ENCODE peak calls at places on chromosomes 5 and 9, in seven cellular contexts. C is heart right ventricle, B is MM.1S, T is AG10803, M is body of pancreas, A is fibroblast of mammary gland, Y is cardiac muscle cell. Z is an unnamed sample.

GRCh38 chr5:15137414-15137813 is 265.8 kb upstream of the ANKH start:
- DNase-seq in A (no peak), M (no peak), Y (no peak), T (no peak), C (no peak), B (no peak), Z (no peak)

GRCh38 chr5:111271885-111272284 is 47.7 kb downstream of the CAMK4 start:
- DNase-seq in B (no peak), C (no peak), Y (no peak), A (peak; percentile 11), T (no peak), M (no peak), Z (no peak)

GRCh38 chr5:75055727-75056144 is 3.4 kb upstream of the GCNT4 start:
- DNase-seq in M (no peak), Y (peak; percentile 59), C (no peak), A (peak; percentile 8), T (peak; percentile 92), B (no peak), Z (no peak)

GRCh38 chr5:87266914-87267573 is 639 bp upstream of the RASA1 start:
- DNase-seq in C (no peak), A (no peak), Y (no peak), B (peak; percentile 45), T (no peak), M (no peak), Z (no peak)

GRCh38 chr9:5500441-5501235 is 9.7 kb upstream of the PDCD1LG2 start:
- DNase-seq in A (peak; percentile 67), Y (peak; percentile 95), M (no peak), B (no peak), C (peak; percentile 59), T (peak; percentile 32), Z (no peak)

GRCh38 chr5:5645891-5646290 is 223.4 kb downstream of the ICE1 start:
- DNase-seq in A (no peak), B (no peak), Y (no peak), C (no peak), T (no peak), M (no peak), Z (no peak)

GRCh38 chr9:28086881-28087280 is 513.6 kb upstream of the C9orf72 start:
- DNase-seq in A (no peak), B (no peak), M (no peak), Y (no peak), T (no peak), C (no peak), Z (no peak)

GRCh38 chr9:81716409-81716808 is 27.1 kb upstream of the TLE1 start:
- DNase-seq in M (no peak), T (peak; percentile 2), B (no peak), Y (peak; percentile 10), A (peak; percentile 12), C (no peak), Z (no peak)

GRCh38 chr5:155189981-155190380 is 176.4 kb downstream of the KIF4B start:
- DNase-seq in A (no peak), C (no peak), T (no peak), Y (no peak), M (no peak), B (peak; percentile 83), Z (no peak)

GRCh38 chr5:62432618-62433064 is 20.1 kb downstream of the IPO11 start:
- DNase-seq in Y (peak; percentile 72), T (peak; percentile 40), M (no peak), C (no peak), B (no peak), A (peak; percentile 37), Z (no peak)

GRCh38 chr5:15082096-15082495 is 210.5 kb upstream of the ANKH start:
- DNase-seq in B (no peak), T (no peak), Y (no peak), M (no peak), A (no peak), C (no peak), Z (no peak)

GRCh38 chr5:67404261-67405100 is 207.9 kb upstream of the CD180 start:
- DNase-seq in B (no peak), Y (peak; percentile 24), A (peak; percentile 72), M (no peak), C (no peak), T (peak; percentile 28), Z (no peak)

GRCh38 chr9:37324261-37324683 is 98.2 kb upstream of the GRHPR start:
- DNase-seq in Y (peak; percentile 6), M (no peak), B (no peak), T (no peak), C (no peak), A (no peak), Z (peak; percentile 42)

GRCh38 chr9:84314306-84314705 is 26.3 kb downstream of the SLC28A3 start:
- DNase-seq in T (peak; percentile 44), B (no peak), C (no peak), M (no peak), Y (no peak), A (no peak), Z (no peak)

GRCh38 chr9:93597871-93598646 is 21.7 kb downstream of the PHF2 start:
- DNase-seq in B (no peak), T (no peak), C (no peak), Y (no peak), A (no peak), M (no peak), Z (no peak)

GRCh38 chr9:101311759-101312420 is 72.9 kb downstream of the BAAT start:
- DNase-seq in M (no peak), C (no peak), T (peak; percentile 81), Y (peak; percentile 91), B (peak; percentile 83), A (peak; percentile 85), Z (no peak)

GRCh38 chr5:154779105-154779504 is 23.9 kb downstream of the LARP1 start:
- DNase-seq in M (no peak), C (no peak), A (peak; percentile 95), B (no peak), T (peak; percentile 84), Y (peak; percentile 64), Z (no peak)

GRCh38 chr5:150640311-150641005 is at the start of gene SYNPO:
- DNase-seq in M (peak; percentile 51), C (peak; percentile 74), A (peak; percentile 98), B (no peak), Y (peak; percentile 99), T (peak; percentile 93), Z (no peak)

GRCh38 chr5:61706751-61707150 is 374.7 kb downstream of the ZSWIM6 start:
- DNase-seq in B (no peak), A (no peak), C (no peak), Y (no peak), M (no peak), T (no peak), Z (no peak)

GRCh38 chr9:976258-976804 is at the start of gene DMRT3:
- DNase-seq in T (no peak), B (peak; percentile 14), A (no peak), Y (no peak), C (no peak), M (no peak), Z (no peak)

GRCh38 chr9:95641591-95641990 is 124.8 kb upstream of the PTCH1 start:
- DNase-seq in B (no peak), T (no peak), M (peak; percentile 28), Y (peak; percentile 23), A (peak; percentile 24), C (no peak), Z (no peak)

GRCh38 chr5:39464096-39464495 is 39.3 kb upstream of the DAB2 start:
- DNase-seq in Y (no peak), T (peak; percentile 76), A (peak; percentile 93), B (no peak), C (no peak), M (no peak), Z (no peak)

GRCh38 chr9:98805506-98806272 is 1.8 kb upstream of the GALNT12 start:
- DNase-seq in A (peak; percentile 90), M (no peak), B (no peak), C (no peak), Y (peak; percentile 91), T (peak; percentile 63), Z (no peak)

GRCh38 chr5:10387690-10388089 is 34.2 kb downstream of the MARCHF6 start:
- DNase-seq in A (peak; percentile 82), T (peak; percentile 60), B (no peak), C (no peak), Y (peak; percentile 82), M (no peak), Z (no peak)

GRCh38 chr5:180343846-180344327 is 9.2 kb downstream of the GFPT2 start:
- DNase-seq in T (peak; percentile 70), C (no peak), B (no peak), Y (peak; percentile 83), A (peak; percentile 93), M (no peak), Z (no peak)

DNA sequence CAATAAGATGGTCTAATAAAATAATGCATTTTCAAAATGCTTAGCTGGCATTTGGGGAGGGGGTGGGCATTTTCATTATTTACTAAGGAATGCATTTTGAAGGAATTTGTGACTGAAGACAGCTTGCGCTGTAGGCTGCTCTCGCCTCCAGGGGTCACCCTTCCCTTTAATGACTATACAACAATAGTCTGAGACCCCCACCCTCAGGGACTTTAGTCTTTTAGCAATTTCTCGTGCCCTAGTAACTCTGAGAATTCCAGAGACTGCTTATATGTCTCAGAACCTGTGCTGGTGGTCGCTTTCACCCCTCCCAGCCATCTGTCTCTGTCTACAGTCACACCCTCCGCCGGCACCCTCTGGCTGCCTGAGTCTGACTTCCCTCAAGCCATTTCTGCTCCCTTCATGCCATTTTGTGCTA is 671.5 kb downstream of the NR2F1-AS1 start:
- DNase-seq in Y (peak; percentile 57), T (no peak), C (no peak), M (no peak), A (no peak), B (no peak), Z (no peak)
- TF ChIP-seq CTCF in Y (peak; percentile 69), T (peak; percentile 53), C (peak; percentile 23), M (no peak), A (peak; percentile 57), B (peak; percentile 34), Z (no peak)

GRCh38 chr5:25562656-25563055 is 917.9 kb upstream of the CDH10 start:
- DNase-seq in A (no peak), Y (no peak), M (no peak), T (no peak), B (no peak), C (no peak), Z (no peak)
- TF ChIP-seq CTCF in A (no peak), Y (no peak), M (no peak), T (no peak), B (no peak), C (no peak), Z (no peak)

DNA sequence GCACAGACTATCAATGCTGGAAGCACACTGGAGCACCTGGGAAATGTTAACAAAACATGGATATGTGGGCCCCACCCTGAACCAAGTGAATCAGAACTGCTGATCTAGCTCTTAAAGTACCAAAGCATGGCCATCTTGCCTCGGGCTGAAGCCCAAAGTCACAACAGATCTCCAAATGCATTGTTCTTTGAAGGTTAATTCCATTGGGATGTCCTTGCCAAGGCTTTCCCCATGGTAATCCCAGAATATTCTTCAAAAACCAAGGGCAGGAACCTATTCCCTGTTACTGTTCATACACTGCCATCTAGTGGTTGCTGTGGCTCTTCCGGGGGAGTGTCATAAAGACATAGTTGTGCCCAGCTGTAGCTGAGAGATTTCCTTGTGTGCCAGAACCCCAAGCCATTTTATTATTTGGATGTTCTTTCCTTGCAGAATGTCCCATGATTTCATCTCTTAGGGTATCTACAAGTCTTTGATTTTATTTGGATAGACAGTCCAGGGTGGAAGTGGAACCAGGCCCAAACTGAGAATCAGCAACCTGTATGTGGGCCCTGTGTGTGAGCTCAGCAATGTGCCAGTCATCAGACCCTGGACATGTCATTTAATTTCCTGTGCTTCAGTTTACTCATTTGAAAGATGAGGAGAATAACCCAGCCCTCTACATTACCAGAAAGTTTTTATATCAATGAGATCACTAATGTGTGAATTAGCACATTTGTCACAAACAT is 290.0 kb downstream of the ACTL7B start:
- DNase-seq in B (peak; percentile 65), T (peak; percentile 90), C (no peak), Y (peak; percentile 93), A (peak; percentile 93), M (peak; percentile 71), Z (no peak)
- TF ChIP-seq CTCF in B (peak; percentile 87), T (peak; percentile 98), C (peak; percentile 81), Y (peak; percentile 86), A (peak; percentile 97), M (peak; percentile 78), Z (no peak)

GRCh38 chr9:124291801-124292396 is 34.1 kb downstream of the NEK6 start:
- DNase-seq in B (no peak), M (no peak), A (no peak), T (no peak), Y (no peak), C (no peak), Z (peak; percentile 62)
- TF ChIP-seq CTCF in B (no peak), M (no peak), A (no peak), T (peak; percentile 10), Y (no peak), C (no peak), Z (no peak)